ENCODE peak calls at places on chromosomes 7 and 10, in five cellular contexts. P is GM12891, T is IMR-90, Q is suprapubic skin, U is prostate gland. D is an unnamed sample.

GRCh38 chr10:79374312-79375191 is 27.3 kb downstream of the PPIF start:
- DNase-seq in U (peak), Q (peak), T (peak), P (peak), D (peak)

GRCh38 chr10:1514641-1515040 is 222.7 kb downstream of the ADARB2 start:
- DNase-seq in Q (no peak), T (no peak), U (no peak), P (no peak), D (no peak)

GRCh38 chr10:19791032-19791431 is 25.2 kb upstream of the PLXDC2 start:
- DNase-seq in U (no peak), T (no peak), Q (no peak), P (no peak), D (no peak)

GRCh38 chr10:48199580-48200377 is 74.7 kb downstream of the FRMPD2 start:
- DNase-seq in U (no peak), Q (no peak), T (peak), P (no peak), D (no peak)

GRCh38 chr10:71860243-71861029 is 9.4 kb upstream of the PSAP start:
- DNase-seq in T (peak), U (peak), P (peak), Q (peak), D (peak)

GRCh38 chr10:133309111-133309719 is 501 bp downstream of the ZNF511 start:
- DNase-seq in Q (peak), T (peak), U (peak), P (peak), D (peak)

GRCh38 chr7:76260171-76260703 is 42.2 kb upstream of the HSPB1 start:
- DNase-seq in Q (no peak), T (no peak), P (no peak), U (no peak), D (no peak)

GRCh38 chr7:42702647-42703046 is 209.2 kb downstream of the C7orf25 start:
- DNase-seq in P (no peak), U (no peak), T (no peak), Q (no peak), D (no peak)

GRCh38 chr7:26052721-26053120 is 99.3 kb upstream of the NFE2L3 start:
- DNase-seq in P (no peak), T (no peak), U (no peak), Q (no peak), D (no peak)

GRCh38 chr7:144848078-144848477 is 12.2 kb upstream of the TPK1 start:
- DNase-seq in Q (no peak), T (no peak), U (no peak), P (no peak), D (no peak)

GRCh38 chr10:133528845-133529575 is 1.8 kb downstream of the CYP2E1 start:
- DNase-seq in Q (no peak), T (peak), U (no peak), P (no peak), D (peak)

GRCh38 chr7:155496267-155497005 is 38.5 kb downstream of the EN2 start:
- DNase-seq in T (no peak), P (no peak), Q (no peak), U (no peak), D (no peak)

GRCh38 chr7:36114355-36114754 is 38.7 kb upstream of the EEPD1 start:
- DNase-seq in T (no peak), Q (no peak), P (no peak), U (no peak), D (no peak)

GRCh38 chr7:36117201-36117840 is 35.7 kb upstream of the EEPD1 start:
- DNase-seq in U (no peak), T (no peak), P (no peak), Q (no peak), D (no peak)

GRCh38 chr7:36118344-36118743 is 34.7 kb upstream of the EEPD1 start:
- DNase-seq in T (no peak), P (no peak), Q (no peak), U (no peak), D (no peak)

GRCh38 chr7:36116347-36117200 is 36.5 kb upstream of the EEPD1 start:
- DNase-seq in P (no peak), Q (no peak), U (no peak), T (no peak), D (no peak)

DNA sequence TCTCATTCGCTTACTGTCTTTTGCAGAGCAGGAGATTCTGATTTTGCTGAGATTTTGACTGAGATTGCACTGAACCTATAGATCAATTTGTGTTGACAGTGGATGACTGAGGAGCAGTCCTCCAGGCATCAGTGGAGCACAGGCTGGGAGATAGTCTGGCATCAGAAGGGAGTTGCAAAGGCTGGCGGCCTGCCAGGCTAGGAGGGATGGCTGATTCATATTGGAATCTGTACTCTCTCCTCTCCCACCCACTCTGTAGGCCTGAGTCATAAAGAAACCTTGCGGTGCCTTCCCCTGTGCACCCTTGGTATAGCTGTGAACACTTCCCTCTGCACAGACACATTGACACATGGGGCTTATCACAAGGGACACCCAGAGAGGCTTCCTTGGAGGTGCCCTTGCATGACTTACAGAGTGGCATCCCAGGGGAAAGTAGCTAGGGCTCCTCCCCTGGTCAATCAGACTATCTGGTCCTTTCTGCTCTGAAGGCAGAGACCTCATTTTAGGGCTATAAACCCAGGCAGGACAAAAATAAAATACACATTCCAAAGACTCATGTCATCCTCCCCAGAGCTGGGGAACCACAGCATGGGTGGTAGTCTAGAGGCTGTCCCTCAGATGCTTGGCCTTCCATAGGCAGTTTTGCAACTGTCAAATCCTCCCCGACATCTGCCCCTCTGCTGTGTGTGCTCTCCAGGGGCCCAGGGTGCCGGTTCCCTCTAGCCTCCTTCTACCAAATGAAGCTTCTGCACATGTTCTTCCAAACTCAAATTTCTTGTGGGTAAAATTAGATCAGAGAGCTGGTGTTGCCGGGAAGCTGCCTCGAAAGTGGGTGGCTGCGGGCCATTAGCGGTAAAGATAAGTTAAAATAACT is 37.4 kb upstream of the EEPD1 start:
- DNase-seq in P (peak), U (no peak), Q (no peak), T (peak), D (peak)
- TF ChIP-seq POLR2A in P (no peak), U (no peak), Q (no peak), T (no peak), D (no peak)

DNA sequence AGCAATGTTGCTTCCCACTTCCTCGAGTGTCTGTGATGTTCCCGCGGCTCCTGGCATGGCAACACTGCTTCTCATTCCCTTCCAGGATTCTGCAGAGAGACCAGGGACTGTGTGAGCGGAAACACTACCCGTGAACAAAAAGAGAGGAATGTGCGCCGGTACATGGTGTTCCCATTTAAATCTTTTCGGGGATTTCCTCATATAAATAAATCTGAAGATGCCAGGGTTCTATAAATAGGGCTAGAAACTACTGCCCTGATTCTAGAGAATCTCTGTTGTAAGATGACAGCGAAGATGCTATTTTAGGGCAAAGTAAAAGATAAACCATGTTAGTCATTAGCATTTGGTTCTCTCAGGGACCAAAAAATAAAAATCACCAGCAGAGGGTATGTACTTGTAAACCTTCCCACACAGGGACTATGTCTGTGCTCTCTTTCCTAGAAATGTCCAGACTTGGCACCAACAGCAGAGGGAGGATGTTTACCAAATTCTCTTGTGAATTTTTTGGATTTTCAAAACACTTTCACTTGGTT is 92.2 kb upstream of the DDC start:
- DNase-seq in U (peak), P (no peak), T (peak), Q (no peak), D (no peak)
- TF ChIP-seq POLR2A in U (no peak), P (no peak), T (no peak), Q (no peak), D (no peak)

DNA sequence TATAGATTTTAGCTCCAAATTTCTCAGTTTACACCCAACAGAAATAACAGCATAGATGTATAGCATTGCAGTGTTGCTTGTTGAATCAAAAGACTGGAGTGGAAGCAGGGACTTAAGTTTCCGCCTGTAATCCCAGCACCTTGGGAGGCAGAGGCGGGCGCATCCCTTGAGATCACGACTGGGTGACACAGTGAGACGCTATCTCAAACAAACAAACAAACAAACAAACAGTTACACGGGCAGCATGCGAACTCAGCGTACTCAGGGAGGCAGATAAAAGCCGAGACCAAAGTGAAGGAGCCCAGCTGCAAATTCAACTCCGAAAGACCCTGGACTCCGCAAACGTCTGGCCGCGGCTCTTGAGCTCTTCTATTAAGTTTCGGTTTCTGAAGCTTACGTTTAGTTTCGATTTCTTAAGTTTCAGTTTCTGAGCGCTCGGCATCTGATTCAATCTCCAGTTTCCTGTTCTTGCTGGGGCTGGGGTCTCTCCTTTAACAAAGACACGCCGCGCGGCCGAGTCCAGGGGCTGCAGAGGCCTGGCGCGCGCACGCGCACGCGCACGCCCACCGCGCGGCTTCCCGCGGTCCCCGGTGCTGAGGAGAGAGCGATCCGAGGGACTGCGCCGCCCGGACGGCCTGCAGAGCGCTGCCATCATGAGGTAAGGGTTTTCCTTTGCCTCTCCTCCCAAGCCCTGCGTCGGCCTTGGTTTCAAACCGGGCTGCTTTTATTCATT is at the start of gene IFIT5:
- DNase-seq in Q (peak), P (peak), U (peak), T (peak), D (peak)
- TF ChIP-seq POLR2A in Q (peak), P (peak), U (peak), T (no peak), D (peak)

GRCh38 chr7:23604296-23604640 is 7.1 kb downstream of the CCDC126 start:
- DNase-seq in Q (no peak), U (no peak), T (peak), P (no peak), D (no peak)
- TF ChIP-seq POLR2A in Q (no peak), U (no peak), T (no peak), P (no peak), D (no peak)

GRCh38 chr7:85614684-85615083 is 427.8 kb upstream of the SEMA3D start:
- DNase-seq in Q (no peak), P (no peak), U (no peak), T (no peak), D (no peak)
- TF ChIP-seq POLR2A in Q (no peak), P (no peak), U (no peak), T (no peak), D (no peak)

GRCh38 chr10:3780766-3781457 is 4.1 kb downstream of the KLF6 start:
- DNase-seq in U (no peak), T (peak), P (no peak), Q (no peak), D (no peak)

GRCh38 chr10:3779146-3779707 is 5.8 kb downstream of the KLF6 start:
- DNase-seq in T (peak), U (no peak), P (no peak), Q (no peak), D (no peak)

GRCh38 chr10:3781458-3782098 is 3.4 kb downstream of the KLF6 start:
- DNase-seq in U (no peak), P (no peak), Q (no peak), T (peak), D (peak)

GRCh38 chr10:3778708-3779108 is 6.3 kb downstream of the KLF6 start:
- DNase-seq in P (no peak), T (peak), U (no peak), Q (no peak), D (no peak)

GRCh38 chr10:3780056-3780765 is 4.8 kb downstream of the KLF6 start:
- DNase-seq in T (peak), P (no peak), Q (no peak), U (no peak), D (no peak)
- TF ChIP-seq POLR2A in T (peak), P (peak), Q (peak), U (no peak), D (no peak)

GRCh38 chr10:16440396-16441105 is 3.7 kb downstream of the PTER start:
- DNase-seq in T (no peak), P (no peak), Q (no peak), U (peak), D (peak)
- TF ChIP-seq POLR2A in T (no peak), P (no peak), Q (no peak), U (no peak), D (peak)

DNA sequence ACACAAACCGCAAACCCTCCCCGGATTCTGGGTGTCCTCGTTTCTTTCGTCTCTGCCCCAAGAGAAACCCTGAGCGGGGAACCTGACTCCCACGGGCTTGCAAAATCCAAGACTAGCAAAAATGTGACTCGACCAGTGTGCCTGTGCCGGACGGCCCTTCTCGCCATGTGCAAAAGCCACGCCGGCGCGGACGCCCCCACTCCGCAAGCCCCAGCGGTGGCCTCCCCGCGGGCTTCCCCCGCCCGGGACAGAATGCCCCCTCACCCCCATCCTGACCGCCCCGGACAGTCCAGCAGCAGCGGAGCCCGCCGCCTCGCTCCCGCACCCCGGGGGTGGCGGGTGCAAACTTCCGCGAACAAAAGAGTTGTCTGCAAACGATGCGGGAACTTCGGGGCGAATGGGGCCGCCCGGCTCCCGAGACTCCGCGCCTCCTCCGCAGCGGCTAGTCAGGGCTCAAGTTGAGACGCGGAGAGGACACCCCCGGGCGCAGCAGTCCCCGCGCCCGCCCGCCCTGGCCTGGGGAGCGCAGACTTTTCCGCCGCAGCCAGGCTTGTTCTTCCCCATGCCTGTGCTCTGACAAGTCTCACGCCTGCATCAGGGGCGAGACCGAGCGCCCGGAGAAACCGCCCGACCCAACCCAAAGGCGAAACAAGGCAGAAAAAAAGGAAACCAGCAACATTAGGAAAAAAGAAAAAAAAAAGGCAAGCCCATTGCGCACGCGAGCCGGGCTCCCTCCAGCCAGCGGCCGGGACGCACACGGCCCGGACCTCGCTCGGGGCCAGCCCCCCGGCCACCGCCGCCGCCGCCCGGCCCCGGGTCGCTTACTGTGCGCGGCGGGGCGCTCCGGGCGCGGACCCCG is 761 bp downstream of the FAM53B start:
- DNase-seq in T (no peak), P (no peak), Q (no peak), U (no peak), D (no peak)
- TF ChIP-seq POLR2A in T (no peak), P (no peak), Q (no peak), U (no peak), D (no peak)

D was measured in right lobe of liver.